ENCODE peak calls at places on chromosome 10, in four cellular contexts. One of them, this sample, is unnamed.

GRCh38 chr10:81873932-81874816 is 820 bp upstream of the NRG3 start:
- DNase-seq in hepatocyte: peak; percentile 85
- DNase-seq in dorsolateral prefrontal cortex: peak; percentile 80
- DNase-seq in type B pancreatic cell: peak; percentile 88
- DNase-seq in this sample: peak; percentile 65

GRCh38 chr10:124739119-124739921 is 4.9 kb downstream of the FAM53B start:
- DNase-seq in hepatocyte: peak; percentile 29
- DNase-seq in dorsolateral prefrontal cortex: no peak
- DNase-seq in type B pancreatic cell: peak; percentile 67
- DNase-seq in this sample: no peak

GRCh38 chr10:78185693-78186055 is 152.0 kb downstream of the RPS24 start:
- DNase-seq in hepatocyte: no peak
- DNase-seq in dorsolateral prefrontal cortex: no peak
- DNase-seq in type B pancreatic cell: no peak
- DNase-seq in this sample: no peak

GRCh38 chr10:76115131-76115470 is 683.7 kb downstream of the LRMDA start:
- DNase-seq in hepatocyte: no peak
- DNase-seq in dorsolateral prefrontal cortex: no peak
- DNase-seq in type B pancreatic cell: no peak
- DNase-seq in this sample: no peak

GRCh38 chr10:10542368-10542961 is 475.2 kb upstream of the CELF2 start:
- DNase-seq in hepatocyte: no peak
- DNase-seq in dorsolateral prefrontal cortex: no peak
- DNase-seq in type B pancreatic cell: no peak
- DNase-seq in this sample: no peak

GRCh38 chr10:131700506-131700905 is 200.3 kb upstream of the PPP2R2D start:
- DNase-seq in hepatocyte: no peak
- DNase-seq in dorsolateral prefrontal cortex: no peak
- DNase-seq in type B pancreatic cell: peak; percentile 51
- DNase-seq in this sample: no peak

GRCh38 chr10:129023057-129023456 is 444.0 kb upstream of the MGMT start:
- DNase-seq in hepatocyte: no peak
- DNase-seq in dorsolateral prefrontal cortex: no peak
- DNase-seq in type B pancreatic cell: no peak
- DNase-seq in this sample: no peak

GRCh38 chr10:133466683-133467275 is 13.0 kb downstream of the SCART1 start:
- DNase-seq in hepatocyte: no peak
- DNase-seq in dorsolateral prefrontal cortex: no peak
- DNase-seq in type B pancreatic cell: no peak
- DNase-seq in this sample: no peak

GRCh38 chr10:64044098-64044497 is 522.9 kb downstream of the REEP3 start:
- DNase-seq in hepatocyte: no peak
- DNase-seq in dorsolateral prefrontal cortex: no peak
- DNase-seq in type B pancreatic cell: no peak
- DNase-seq in this sample: no peak

GRCh38 chr10:116444527-116445142 is 17.0 kb downstream of the PNLIPRP3 start:
- DNase-seq in hepatocyte: peak; percentile 63
- DNase-seq in dorsolateral prefrontal cortex: no peak
- DNase-seq in type B pancreatic cell: no peak
- DNase-seq in this sample: no peak

GRCh38 chr10:69668722-69669121 is 38.7 kb downstream of the FAM241B start:
- DNase-seq in hepatocyte: no peak
- DNase-seq in dorsolateral prefrontal cortex: no peak
- DNase-seq in type B pancreatic cell: no peak
- DNase-seq in this sample: no peak

GRCh38 chr10:47134166-47134565 is 165.8 kb upstream of the GDF10 start:
- DNase-seq in hepatocyte: no peak
- DNase-seq in dorsolateral prefrontal cortex: no peak
- DNase-seq in type B pancreatic cell: no peak
- DNase-seq in this sample: no peak

GRCh38 chr10:27099448-27099847 is 846 bp downstream of the ANKRD26 start:
- DNase-seq in hepatocyte: no peak
- DNase-seq in dorsolateral prefrontal cortex: no peak
- DNase-seq in type B pancreatic cell: no peak
- DNase-seq in this sample: no peak

GRCh38 chr10:15141136-15142067 is 27.1 kb downstream of the NMT2 start:
- DNase-seq in hepatocyte: no peak
- DNase-seq in dorsolateral prefrontal cortex: no peak
- DNase-seq in type B pancreatic cell: no peak
- DNase-seq in this sample: no peak

GRCh38 chr10:133525444-133525843 is 1.7 kb upstream of the CYP2E1 start:
- DNase-seq in hepatocyte: no peak
- DNase-seq in dorsolateral prefrontal cortex: no peak
- DNase-seq in type B pancreatic cell: no peak
- DNase-seq in this sample: no peak

GRCh38 chr10:58268454-58268945 is 462 bp upstream of the CISD1 start:
- DNase-seq in hepatocyte: no peak
- DNase-seq in dorsolateral prefrontal cortex: no peak
- DNase-seq in type B pancreatic cell: no peak
- DNase-seq in this sample: no peak

GRCh38 chr10:182441-183201 is 47.4 kb downstream of the ZMYND11 start:
- DNase-seq in hepatocyte: no peak
- DNase-seq in dorsolateral prefrontal cortex: no peak
- DNase-seq in type B pancreatic cell: no peak
- DNase-seq in this sample: no peak

GRCh38 chr10:176677-177076 is 41.4 kb downstream of the ZMYND11 start:
- DNase-seq in hepatocyte: no peak
- DNase-seq in dorsolateral prefrontal cortex: no peak
- DNase-seq in type B pancreatic cell: no peak
- DNase-seq in this sample: no peak

GRCh38 chr10:178723-179122 is 43.5 kb downstream of the ZMYND11 start:
- DNase-seq in hepatocyte: no peak
- DNase-seq in dorsolateral prefrontal cortex: no peak
- DNase-seq in type B pancreatic cell: no peak
- DNase-seq in this sample: no peak

GRCh38 chr10:173741-174140 is 38.5 kb downstream of the ZMYND11 start:
- DNase-seq in hepatocyte: no peak
- DNase-seq in dorsolateral prefrontal cortex: no peak
- DNase-seq in type B pancreatic cell: no peak
- DNase-seq in this sample: no peak

DNA sequence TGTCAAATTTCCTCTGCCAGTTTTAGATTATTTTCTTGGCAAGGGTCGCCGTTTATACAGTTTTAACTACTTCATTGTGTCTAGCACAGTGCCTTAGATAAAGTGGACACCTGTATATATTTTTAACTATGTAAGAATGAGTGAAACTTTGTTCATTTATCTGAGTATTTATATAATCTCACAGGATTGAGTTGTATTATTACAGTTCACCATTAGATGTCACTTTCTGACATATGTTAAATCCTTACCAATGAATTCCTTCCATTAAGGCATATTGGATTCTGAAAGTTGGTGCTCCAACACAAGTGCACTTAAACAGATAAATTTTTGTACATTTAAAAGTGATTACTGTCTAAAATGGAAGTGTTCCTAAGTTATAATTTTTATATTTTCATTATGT is 43.0 kb downstream of the ZMYND11 start:
- DNase-seq in hepatocyte: peak; percentile 18
- DNase-seq in dorsolateral prefrontal cortex: no peak
- DNase-seq in type B pancreatic cell: no peak
- DNase-seq in this sample: no peak
- TF ChIP-seq CTCF in hepatocyte: peak; percentile 51
- TF ChIP-seq CTCF in dorsolateral prefrontal cortex: peak; percentile 75
- TF ChIP-seq CTCF in type B pancreatic cell: peak; percentile 55
- TF ChIP-seq CTCF in this sample: peak; percentile 51

GRCh38 chr10:125977206-125977605 is 80.8 kb downstream of the FANK1 start:
- DNase-seq in hepatocyte: no peak
- DNase-seq in dorsolateral prefrontal cortex: no peak
- DNase-seq in type B pancreatic cell: no peak
- DNase-seq in this sample: no peak
- TF ChIP-seq CTCF in hepatocyte: no peak
- TF ChIP-seq CTCF in dorsolateral prefrontal cortex: no peak
- TF ChIP-seq CTCF in type B pancreatic cell: no peak
- TF ChIP-seq CTCF in this sample: no peak

DNA sequence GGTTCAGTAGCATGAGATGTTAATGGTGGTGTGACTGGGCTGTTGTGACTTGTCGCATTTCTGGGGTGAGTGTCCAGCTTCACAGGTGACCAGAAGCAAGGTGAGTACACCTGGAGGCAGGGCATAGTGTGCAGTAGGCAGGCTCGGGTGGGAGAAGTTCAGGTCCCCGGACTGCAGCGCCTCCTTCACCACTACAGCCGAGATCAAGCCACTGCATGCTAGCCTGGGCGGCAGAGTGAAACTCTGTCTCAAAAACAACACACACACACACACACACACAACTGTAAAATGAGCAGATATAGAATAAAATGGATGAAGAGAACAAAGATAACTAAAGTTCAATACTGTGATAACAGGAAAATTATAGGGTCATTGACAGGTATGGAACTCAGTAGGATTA is 11.1 kb upstream of the PARD3 start:
- DNase-seq in hepatocyte: no peak
- DNase-seq in dorsolateral prefrontal cortex: no peak
- DNase-seq in type B pancreatic cell: no peak
- DNase-seq in this sample: no peak
- TF ChIP-seq CTCF in hepatocyte: no peak
- TF ChIP-seq CTCF in dorsolateral prefrontal cortex: no peak
- TF ChIP-seq CTCF in type B pancreatic cell: no peak
- TF ChIP-seq CTCF in this sample: no peak

GRCh38 chr10:13222566-13222965 is 11.6 kb downstream of the UCMA start:
- DNase-seq in hepatocyte: no peak
- DNase-seq in dorsolateral prefrontal cortex: no peak
- DNase-seq in type B pancreatic cell: no peak
- DNase-seq in this sample: no peak

GRCh38 chr10:13222151-13222550 is 12.0 kb downstream of the UCMA start:
- DNase-seq in hepatocyte: no peak
- DNase-seq in dorsolateral prefrontal cortex: no peak
- DNase-seq in type B pancreatic cell: no peak
- DNase-seq in this sample: no peak

GRCh38 chr10:13218878-13219277 is 15.3 kb downstream of the UCMA start:
- DNase-seq in hepatocyte: no peak
- DNase-seq in dorsolateral prefrontal cortex: no peak
- DNase-seq in type B pancreatic cell: no peak
- DNase-seq in this sample: no peak

GRCh38 chr10:13221572-13221971 is 12.6 kb downstream of the UCMA start:
- DNase-seq in hepatocyte: no peak
- DNase-seq in dorsolateral prefrontal cortex: no peak
- DNase-seq in type B pancreatic cell: no peak
- DNase-seq in this sample: no peak

GRCh38 chr10:13219685-13220670 is 14.2 kb downstream of the UCMA start:
- DNase-seq in hepatocyte: peak; percentile 32
- DNase-seq in dorsolateral prefrontal cortex: no peak
- DNase-seq in type B pancreatic cell: no peak
- DNase-seq in this sample: no peak
- TF ChIP-seq CTCF in hepatocyte: peak; percentile 13
- TF ChIP-seq CTCF in dorsolateral prefrontal cortex: no peak
- TF ChIP-seq CTCF in type B pancreatic cell: peak; percentile 42
- TF ChIP-seq CTCF in this sample: no peak

GRCh38 chr10:100766693-100767427 is 21.5 kb downstream of the PAX2 start:
- DNase-seq in hepatocyte: no peak
- DNase-seq in dorsolateral prefrontal cortex: no peak
- DNase-seq in type B pancreatic cell: no peak
- DNase-seq in this sample: no peak
- TF ChIP-seq CTCF in hepatocyte: no peak
- TF ChIP-seq CTCF in dorsolateral prefrontal cortex: no peak
- TF ChIP-seq CTCF in type B pancreatic cell: peak; percentile 36
- TF ChIP-seq CTCF in this sample: no peak

GRCh38 chr10:12847361-12847975 is 154.0 kb downstream of the CCDC3 start:
- DNase-seq in hepatocyte: no peak
- DNase-seq in dorsolateral prefrontal cortex: no peak
- DNase-seq in type B pancreatic cell: no peak
- DNase-seq in this sample: no peak
- TF ChIP-seq CTCF in hepatocyte: peak; percentile 31
- TF ChIP-seq CTCF in dorsolateral prefrontal cortex: no peak
- TF ChIP-seq CTCF in type B pancreatic cell: peak; percentile 55
- TF ChIP-seq CTCF in this sample: peak; percentile 18

GRCh38 chr10:96374985-96375830 is 16.4 kb upstream of the OPALIN start:
- DNase-seq in hepatocyte: peak; percentile 95
- DNase-seq in dorsolateral prefrontal cortex: peak; percentile 93
- DNase-seq in type B pancreatic cell: peak; percentile 90
- DNase-seq in this sample: peak; percentile 95
- TF ChIP-seq CTCF in hepatocyte: peak; percentile 98
- TF ChIP-seq CTCF in dorsolateral prefrontal cortex: peak; percentile 99
- TF ChIP-seq CTCF in type B pancreatic cell: peak; percentile 99
- TF ChIP-seq CTCF in this sample: peak; percentile 99

DNA sequence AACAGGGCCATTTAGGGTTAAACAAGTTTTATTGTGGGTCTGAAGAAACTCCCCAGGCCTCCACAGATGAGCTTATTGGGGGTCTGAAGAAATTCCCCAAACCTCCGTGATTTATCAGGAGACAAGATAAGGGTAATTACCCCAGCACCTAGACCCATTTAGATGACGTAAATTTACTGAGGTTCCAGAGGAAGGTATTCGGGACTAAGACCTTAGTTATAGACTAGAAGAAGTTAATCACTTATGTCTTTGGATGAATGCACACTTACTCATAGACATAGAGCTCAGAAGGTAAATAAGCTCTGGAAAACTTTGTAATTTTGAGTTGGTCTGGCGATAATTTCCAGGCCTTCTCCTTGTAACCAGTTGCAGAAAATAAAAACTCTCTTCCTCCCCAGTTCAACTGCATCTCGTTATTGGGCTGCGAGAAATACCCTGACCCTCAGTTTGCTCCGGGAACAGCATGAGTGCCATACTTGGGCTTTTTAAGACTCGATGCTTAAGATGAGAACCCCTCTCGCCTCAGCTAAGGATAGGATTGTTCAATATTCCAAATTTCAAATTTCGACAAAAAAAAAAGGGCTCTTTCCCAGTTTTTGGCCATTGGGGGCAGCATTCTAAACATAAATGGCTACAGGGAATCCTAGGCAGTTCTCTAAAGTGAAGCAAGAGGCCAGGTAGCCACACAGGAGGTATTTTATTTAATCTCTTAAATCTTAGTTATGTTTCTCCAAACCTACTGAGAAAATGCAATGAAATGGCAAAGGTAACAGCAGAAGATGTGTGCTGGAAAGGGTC is 74.7 kb upstream of the PFKP start:
- DNase-seq in hepatocyte: no peak
- DNase-seq in dorsolateral prefrontal cortex: no peak
- DNase-seq in type B pancreatic cell: no peak
- DNase-seq in this sample: no peak
- TF ChIP-seq CTCF in hepatocyte: peak; percentile 13
- TF ChIP-seq CTCF in dorsolateral prefrontal cortex: no peak
- TF ChIP-seq CTCF in type B pancreatic cell: peak; percentile 32
- TF ChIP-seq CTCF in this sample: no peak

GRCh38 chr10:72334832-72335393 is 19.8 kb downstream of the DNAJB12 start:
- DNase-seq in hepatocyte: peak; percentile 37
- DNase-seq in dorsolateral prefrontal cortex: peak; percentile 76
- DNase-seq in type B pancreatic cell: no peak
- DNase-seq in this sample: no peak
- TF ChIP-seq CTCF in hepatocyte: no peak
- TF ChIP-seq CTCF in dorsolateral prefrontal cortex: peak; percentile 28
- TF ChIP-seq CTCF in type B pancreatic cell: peak; percentile 32
- TF ChIP-seq CTCF in this sample: no peak

This sample was measured in D721Med.